ENCODE peak calls at places on chromosomes 7 and 10, in five cellular contexts. U is GM20000, H is RWPE1, T is HFFc6, Y is endodermal cell. A is an unnamed sample.

GRCh38 chr7:139846297-139846696 is 17.2 kb downstream of the TBXAS1 start:
- DNase-seq in Y (no peak), U (no peak), T (no peak), H (no peak), A (no peak)

GRCh38 chr10:62959553-62959952 is 143.4 kb upstream of the EGR2 start:
- DNase-seq in U (no peak), Y (no peak), H (no peak), T (no peak), A (no peak)

GRCh38 chr10:94549221-94549620 is 3.6 kb downstream of the HELLS start:
- DNase-seq in U (no peak), H (no peak), T (no peak), Y (no peak), A (no peak)

GRCh38 chr10:35342381-35342780 is 6.1 kb downstream of the CCNY start:
- DNase-seq in T (no peak), U (no peak), H (no peak), Y (no peak), A (no peak)

GRCh38 chr10:70233939-70234300 is 691 bp upstream of the PPA1 start:
- DNase-seq in Y (peak; percentile 64), U (no peak), H (no peak), T (no peak), A (no peak)

GRCh38 chr7:66371096-66371824 is 166.1 kb downstream of the TPST1 start:
- DNase-seq in T (no peak), H (no peak), U (no peak), Y (peak; percentile 7), A (no peak)

GRCh38 chr7:83468251-83468739 is 180.6 kb downstream of the SEMA3E start:
- DNase-seq in H (peak; percentile 89), U (peak; percentile 13), Y (peak; percentile 85), T (peak; percentile 98), A (peak; percentile 37)

GRCh38 chr10:87847550-87847949 is 15.8 kb downstream of the KLLN start:
- DNase-seq in Y (no peak), U (no peak), T (no peak), H (no peak), A (no peak)

GRCh38 chr7:50856821-50857220 is 74.1 kb upstream of the GRB10 start:
- DNase-seq in Y (no peak), H (no peak), U (no peak), T (no peak), A (no peak)

GRCh38 chr10:84114088-84114667 is 25.1 kb upstream of the GHITM start:
- DNase-seq in Y (peak; percentile 55), H (no peak), U (no peak), T (no peak), A (no peak)

GRCh38 chr7:91850455-91850854 is 30.0 kb downstream of the MTERF1 start:
- DNase-seq in T (peak; percentile 16), U (no peak), Y (no peak), H (peak; percentile 81), A (no peak)

GRCh38 chr10:4372601-4373000 is 453.4 kb upstream of the AKR1E2 start:
- DNase-seq in T (peak; percentile 96), Y (no peak), U (no peak), H (no peak), A (no peak)

GRCh38 chr7:87648316-87648715 is 20.1 kb downstream of the RUNDC3B start:
- DNase-seq in T (no peak), U (no peak), Y (no peak), H (no peak), A (no peak)

GRCh38 chr10:120999868-121000267 is 148.7 kb downstream of the WDR11 start:
- DNase-seq in U (no peak), T (no peak), Y (no peak), H (no peak), A (no peak)

GRCh38 chr7:30459591-30460245 is 18.9 kb downstream of the NOD1 start:
- DNase-seq in U (no peak), H (peak; percentile 28), Y (no peak), T (peak; percentile 83), A (no peak)

GRCh38 chr10:102068216-102068615 is 3.1 kb downstream of the HPS6 start:
- DNase-seq in Y (no peak), U (no peak), T (no peak), H (no peak), A (no peak)

GRCh38 chr7:117750612-117751563 is 122.4 kb downstream of the CTTNBP2 start:
- DNase-seq in Y (no peak), U (peak; percentile 15), H (peak; percentile 24), T (no peak), A (no peak)

GRCh38 chr7:16409777-16410176 is 11.6 kb downstream of the CRPPA start:
- DNase-seq in Y (no peak), T (no peak), H (no peak), U (no peak), A (no peak)

GRCh38 chr7:131489196-131489595 is 67.2 kb downstream of the PODXL start:
- DNase-seq in H (no peak), Y (no peak), U (no peak), T (no peak), A (no peak)

GRCh38 chr10:48399056-48399541 is 92.6 kb downstream of the MAPK8 start:
- DNase-seq in H (no peak), U (no peak), T (no peak), Y (peak; percentile 78), A (peak; percentile 27)

GRCh38 chr10:116610443-116611152 is 10.2 kb upstream of the PNLIPRP2 start:
- DNase-seq in H (no peak), T (no peak), U (no peak), Y (no peak), A (no peak)

GRCh38 chr7:158258411-158259130 is 329.1 kb downstream of the PTPRN2 start:
- DNase-seq in T (no peak), U (no peak), H (no peak), Y (no peak), A (peak; percentile 5)

GRCh38 chr7:93719546-93719945 is 145.0 kb upstream of the CALCR start:
- DNase-seq in Y (no peak), H (no peak), T (peak; percentile 15), U (no peak), A (no peak)

GRCh38 chr7:144822223-144822622 is 13.6 kb downstream of the TPK1 start:
- DNase-seq in T (no peak), Y (no peak), U (no peak), H (no peak), A (no peak)

GRCh38 chr10:44006826-44007225 is 358.1 kb upstream of the ZNF32 start:
- DNase-seq in T (no peak), H (no peak), U (no peak), Y (no peak), A (no peak)

GRCh38 chr7:27203964-27204594 is 4.2 kb upstream of the HOXA13 start:
- DNase-seq in H (no peak), T (no peak), U (no peak), Y (no peak), A (no peak)
- TF ChIP-seq CTCF in H (no peak), T (no peak), U (no peak), Y (no peak), A (no peak)

DNA sequence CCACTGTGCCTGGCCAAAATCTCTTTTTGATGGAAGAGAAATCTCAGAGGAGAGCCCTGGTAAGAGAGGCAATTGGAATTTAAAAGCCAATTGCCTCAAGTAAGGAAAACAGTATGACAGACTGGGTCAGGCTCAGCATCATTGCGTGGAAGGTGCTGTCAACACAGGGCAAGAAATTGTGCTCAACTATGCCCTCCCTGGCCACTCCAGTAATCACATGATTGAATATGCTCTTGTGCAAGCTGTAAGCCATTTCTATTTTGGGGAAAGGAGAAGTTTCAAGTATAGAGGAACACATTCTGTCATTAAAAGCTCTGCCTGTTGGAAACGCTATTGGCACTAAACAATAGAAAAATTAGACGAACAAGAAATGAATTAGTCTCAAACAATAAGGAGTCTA is 1127.7 kb downstream of the REEP3 start:
- DNase-seq in T (no peak), U (peak; percentile 1), H (peak; percentile 4), Y (peak; percentile 58), A (peak; percentile 29)
- TF ChIP-seq CTCF in T (no peak), U (no peak), H (no peak), Y (peak; percentile 60), A (no peak)

DNA sequence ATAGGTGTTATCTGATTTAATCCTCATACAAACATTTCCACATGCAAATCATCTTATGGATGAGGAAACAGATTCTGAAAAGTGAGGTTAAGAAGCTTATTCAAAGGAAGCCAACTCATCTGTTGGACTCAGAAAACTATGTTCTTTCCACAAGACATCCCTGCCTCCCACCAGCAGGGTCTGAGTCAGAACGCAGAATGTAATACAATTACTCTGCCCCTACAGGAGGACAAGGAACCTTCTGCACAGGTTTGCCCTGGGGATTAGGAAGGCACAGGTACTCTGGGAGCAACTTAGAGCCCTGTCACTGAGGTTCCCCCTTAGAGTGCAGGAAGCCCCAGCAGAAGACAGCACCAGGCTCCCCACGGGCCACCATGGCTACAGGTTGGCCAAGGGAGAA is 255.7 kb downstream of the TNS3 start:
- DNase-seq in H (peak; percentile 34), T (peak; percentile 78), U (no peak), Y (peak; percentile 60), A (no peak)
- TF ChIP-seq CTCF in H (no peak), T (peak; percentile 69), U (no peak), Y (peak; percentile 73), A (no peak)

GRCh38 chr10:103847909-103848468 is 7.4 kb downstream of the SH3PXD2A start:
- DNase-seq in H (no peak), Y (peak; percentile 83), T (no peak), U (no peak), A (no peak)
- TF ChIP-seq CTCF in H (no peak), Y (peak; percentile 62), T (peak; percentile 68), U (no peak), A (peak; percentile 37)

GRCh38 chr10:58014436-58014835 is 253.3 kb downstream of the IPMK start:
- DNase-seq in Y (no peak), U (no peak), T (no peak), H (no peak), A (no peak)

GRCh38 chr10:58013406-58013805 is 254.3 kb downstream of the IPMK start:
- DNase-seq in H (no peak), Y (no peak), T (no peak), U (no peak), A (no peak)

GRCh38 chr10:58019863-58020537 is 247.7 kb downstream of the IPMK start:
- DNase-seq in U (no peak), Y (no peak), H (no peak), T (no peak), A (no peak)

GRCh38 chr10:58016614-58017013 is 251.1 kb downstream of the IPMK start:
- DNase-seq in H (no peak), Y (peak; percentile 47), U (no peak), T (no peak), A (no peak)

GRCh38 chr10:58017719-58018367 is 249.9 kb downstream of the IPMK start:
- DNase-seq in Y (no peak), T (peak; percentile 86), U (no peak), H (peak; percentile 32), A (no peak)
- TF ChIP-seq CTCF in Y (no peak), T (peak; percentile 74), U (no peak), H (no peak), A (no peak)